ENCODE peak calls at places on chromosomes 5 and 9, in nine cellular contexts. S is coronary artery; M is stimulated activated CD4-positive, alpha-beta T cell treated with anti-CD3 and anti-CD28 coated beads, Interleukin-1b, Interleukin-23, amount 100 ng/mL, for 24 hours; N is breast epithelium; P is astrocyte of the hippocampus; L is pulmonary artery endothelial cell; G is stimulated activated naive CD8-positive, alpha-beta T cell treated with anti-CD3 and anti-CD28 coated beads, Interleukin-15, amount 100 ng/mL, for 72 hours; C is Caki2; Y is GM12864. W is an unnamed sample.

GRCh38 chr9:107243757-107244156 is 39.3 kb upstream of the RAD23B start:
- DNase-seq in P (peak), Y (no peak), M (no peak), S (no peak), L (no peak), N (no peak), C (peak), G (peak), W (no peak)

GRCh38 chr9:129559506-129559881 is 61.4 kb downstream of the C9orf50 start:
- DNase-seq in S (no peak), G (no peak), Y (no peak), C (no peak), M (no peak), P (no peak), L (no peak), N (no peak), W (no peak)

GRCh38 chr9:94804316-94804715 is 77.8 kb downstream of the AOPEP start:
- DNase-seq in S (no peak), P (no peak), M (no peak), L (no peak), C (no peak), N (no peak), G (no peak), Y (no peak), W (no peak)

GRCh38 chr5:72392326-72392733 is 72.2 kb downstream of the PTCD2 start:
- DNase-seq in Y (no peak), N (no peak), M (no peak), S (no peak), G (no peak), P (peak), C (no peak), L (no peak), W (no peak)

GRCh38 chr5:133844836-133845235 is 123.6 kb downstream of the C5orf15 start:
- DNase-seq in L (no peak), G (no peak), M (no peak), S (peak), Y (no peak), C (no peak), P (peak), N (peak), W (no peak)

GRCh38 chr5:126492939-126493338 is 69.7 kb downstream of the GRAMD2B start:
- DNase-seq in G (no peak), M (no peak), P (no peak), S (no peak), C (no peak), Y (no peak), N (no peak), L (no peak), W (no peak)

GRCh38 chr5:121189569-121190305 is 661.9 kb upstream of the FTMT start:
- DNase-seq in S (no peak), G (no peak), Y (no peak), M (no peak), C (no peak), L (no peak), N (no peak), P (peak), W (no peak)

GRCh38 chr9:137077758-137078693 is 709 bp downstream of the UAP1L1 start:
- DNase-seq in N (no peak), S (no peak), L (no peak), G (peak), C (no peak), Y (no peak), M (no peak), P (peak), W (peak)

GRCh38 chr5:171562822-171563221 is 143.4 kb downstream of the FGF18 start:
- DNase-seq in N (no peak), G (peak), M (no peak), P (no peak), Y (no peak), C (peak), S (no peak), L (no peak), W (no peak)

GRCh38 chr5:132498686-132499271 is 8.2 kb upstream of the IRF1 start:
- DNase-seq in P (peak), Y (no peak), S (no peak), L (no peak), G (no peak), N (no peak), C (no peak), M (no peak), W (no peak)

GRCh38 chr9:88782931-88783451 is 208.3 kb upstream of the S1PR3 start:
- DNase-seq in L (no peak), M (no peak), G (no peak), N (no peak), C (no peak), P (peak), S (no peak), Y (no peak), W (no peak)

GRCh38 chr5:139210585-139210984 is 12.4 kb upstream of the SIL1 start:
- DNase-seq in M (no peak), L (no peak), G (no peak), N (no peak), S (no peak), Y (no peak), P (no peak), C (no peak), W (no peak)

GRCh38 chr9:6785682-6786081 is 27.9 kb downstream of the KDM4C start:
- DNase-seq in G (no peak), M (no peak), L (no peak), C (no peak), P (no peak), S (no peak), Y (no peak), N (no peak), W (peak)

GRCh38 chr5:80275347-80275746 is 19.5 kb upstream of the SERINC5 start:
- DNase-seq in M (no peak), N (no peak), S (no peak), Y (no peak), P (peak), L (no peak), G (no peak), C (no peak), W (no peak)

GRCh38 chr9:120857481-120857880 is 14.8 kb upstream of the PSMD5 start:
- DNase-seq in Y (no peak), N (no peak), S (no peak), L (no peak), P (no peak), G (no peak), C (no peak), M (no peak), W (no peak)

GRCh38 chr5:131000289-131000688 is 164.8 kb downstream of the HINT1 start:
- DNase-seq in G (no peak), N (no peak), P (no peak), S (no peak), L (no peak), C (no peak), Y (no peak), M (no peak), W (no peak)

GRCh38 chr5:144549580-144549979 is 378.9 kb downstream of the KCTD16 start:
- DNase-seq in G (no peak), Y (no peak), M (no peak), C (no peak), P (peak), S (no peak), N (no peak), L (no peak), W (no peak)

GRCh38 chr9:3960661-3961144 is 339.2 kb downstream of the GLIS3 start:
- DNase-seq in P (peak), S (no peak), M (no peak), Y (no peak), C (no peak), G (no peak), N (no peak), L (no peak), W (no peak)

GRCh38 chr5:58887721-58888409 is 305.0 kb downstream of the RAB3C start:
- DNase-seq in S (peak), Y (no peak), G (no peak), P (no peak), C (no peak), M (no peak), L (no peak), N (no peak), W (peak)

GRCh38 chr5:9108156-9108555 is 437.7 kb downstream of the SEMA5A start:
- DNase-seq in P (no peak), C (no peak), M (no peak), N (no peak), G (no peak), S (no peak), L (no peak), Y (no peak), W (no peak)

GRCh38 chr5:118919016-118919415 is 69.3 kb downstream of the DTWD2 start:
- DNase-seq in C (no peak), Y (no peak), N (no peak), M (no peak), P (no peak), L (no peak), G (no peak), S (no peak), W (no peak)

GRCh38 chr5:54651482-54652076 is 134.0 kb downstream of the SNX18 start:
- DNase-seq in Y (no peak), M (no peak), G (no peak), C (no peak), S (peak), P (peak), N (peak), L (peak), W (peak)

GRCh38 chr5:10681605-10682428 is 79.2 kb downstream of the DAP start:
- DNase-seq in L (no peak), G (no peak), N (no peak), S (peak), P (no peak), Y (no peak), C (no peak), M (no peak), W (no peak)

GRCh38 chr5:72517961-72518690 is 10.9 kb upstream of the ZNF366 start:
- DNase-seq in N (no peak), G (no peak), S (no peak), C (no peak), L (no peak), Y (no peak), P (peak), M (no peak), W (peak)

GRCh38 chr9:77800924-77801551 is 152.9 kb upstream of the GNA14 start:
- DNase-seq in M (no peak), C (no peak), G (no peak), L (no peak), S (no peak), N (no peak), Y (no peak), P (no peak), W (no peak)

GRCh38 chr5:89117131-89117644 is 234.2 kb upstream of the MEF2C start:
- DNase-seq in M (no peak), Y (peak), C (peak), N (no peak), L (no peak), S (no peak), G (no peak), P (peak), W (no peak)

GRCh38 chr5:78639811-78640210 is 8.8 kb downstream of the LHFPL2 start:
- DNase-seq in G (no peak), N (no peak), M (no peak), L (peak), Y (no peak), S (no peak), C (no peak), P (no peak), W (no peak)

GRCh38 chr5:160545832-160546231 is 124.2 kb downstream of the PTTG1 start:
- DNase-seq in L (no peak), M (no peak), P (no peak), C (no peak), G (no peak), S (no peak), Y (no peak), N (no peak), W (no peak)

GRCh38 chr9:3842839-3843238 is 317.0 kb upstream of the RFX3 start:
- DNase-seq in C (no peak), Y (no peak), S (no peak), G (no peak), N (no peak), P (peak), M (no peak), L (no peak), W (no peak)

W was measured in adrenal gland.